ENCODE peak calls at places on chromosomes 6 and 20, in six cellular contexts. One of them, this sample, is unnamed.

GRCh38 chr6:135087403-135087802 is 32.8 kb upstream of the HBS1L start:
- DNase-seq in effector memory CD4-positive, alpha-beta T cell: no peak
- DNase-seq in hepatocyte: no peak
- DNase-seq in cardiac muscle cell: no peak
- DNase-seq in body of pancreas: no peak
- DNase-seq in CD4-positive, CD25-positive, alpha-beta regulatory T cell: no peak
- DNase-seq in this sample: no peak

GRCh38 chr20:32707691-32708581 is 34.2 kb upstream of the C20orf203 start:
- DNase-seq in effector memory CD4-positive, alpha-beta T cell: no peak
- DNase-seq in hepatocyte: no peak
- DNase-seq in cardiac muscle cell: no peak
- DNase-seq in body of pancreas: no peak
- DNase-seq in CD4-positive, CD25-positive, alpha-beta regulatory T cell: no peak
- DNase-seq in this sample: no peak

GRCh38 chr6:44715188-44715587 is 327.7 kb downstream of the CDC5L start:
- DNase-seq in effector memory CD4-positive, alpha-beta T cell: no peak
- DNase-seq in hepatocyte: peak
- DNase-seq in cardiac muscle cell: no peak
- DNase-seq in body of pancreas: no peak
- DNase-seq in CD4-positive, CD25-positive, alpha-beta regulatory T cell: no peak
- DNase-seq in this sample: no peak

GRCh38 chr6:161586866-161587265 is 313.0 kb upstream of the AGPAT4 start:
- DNase-seq in effector memory CD4-positive, alpha-beta T cell: no peak
- DNase-seq in hepatocyte: no peak
- DNase-seq in cardiac muscle cell: no peak
- DNase-seq in body of pancreas: no peak
- DNase-seq in CD4-positive, CD25-positive, alpha-beta regulatory T cell: no peak
- DNase-seq in this sample: no peak

GRCh38 chr6:154874684-154875594 is 120.2 kb upstream of the TIAM2 start:
- DNase-seq in effector memory CD4-positive, alpha-beta T cell: no peak
- DNase-seq in hepatocyte: no peak
- DNase-seq in cardiac muscle cell: no peak
- DNase-seq in body of pancreas: no peak
- DNase-seq in CD4-positive, CD25-positive, alpha-beta regulatory T cell: no peak
- DNase-seq in this sample: peak

GRCh38 chr6:139567095-139567494 is 192.6 kb upstream of the CITED2 start:
- DNase-seq in effector memory CD4-positive, alpha-beta T cell: no peak
- DNase-seq in hepatocyte: no peak
- DNase-seq in cardiac muscle cell: no peak
- DNase-seq in body of pancreas: no peak
- DNase-seq in CD4-positive, CD25-positive, alpha-beta regulatory T cell: no peak
- DNase-seq in this sample: no peak

GRCh38 chr6:107819976-107820551 is 4.0 kb downstream of the SCML4 start:
- DNase-seq in effector memory CD4-positive, alpha-beta T cell: no peak
- DNase-seq in hepatocyte: peak
- DNase-seq in cardiac muscle cell: peak
- DNase-seq in body of pancreas: peak
- DNase-seq in CD4-positive, CD25-positive, alpha-beta regulatory T cell: peak
- DNase-seq in this sample: no peak

GRCh38 chr6:64254558-64254957 is 619.0 kb downstream of the PHF3 start:
- DNase-seq in effector memory CD4-positive, alpha-beta T cell: no peak
- DNase-seq in hepatocyte: no peak
- DNase-seq in cardiac muscle cell: no peak
- DNase-seq in body of pancreas: no peak
- DNase-seq in CD4-positive, CD25-positive, alpha-beta regulatory T cell: no peak
- DNase-seq in this sample: no peak

GRCh38 chr20:34989670-34990069 is 34.0 kb downstream of the MYH7B start:
- DNase-seq in effector memory CD4-positive, alpha-beta T cell: no peak
- DNase-seq in hepatocyte: no peak
- DNase-seq in cardiac muscle cell: no peak
- DNase-seq in body of pancreas: no peak
- DNase-seq in CD4-positive, CD25-positive, alpha-beta regulatory T cell: no peak
- DNase-seq in this sample: no peak

GRCh38 chr6:11911535-11911934 is 100.6 kb upstream of the HIVEP1 start:
- DNase-seq in effector memory CD4-positive, alpha-beta T cell: no peak
- DNase-seq in hepatocyte: no peak
- DNase-seq in cardiac muscle cell: no peak
- DNase-seq in body of pancreas: no peak
- DNase-seq in CD4-positive, CD25-positive, alpha-beta regulatory T cell: no peak
- DNase-seq in this sample: no peak

GRCh38 chr6:6006428-6007310 is at the start of gene NRN1:
- DNase-seq in effector memory CD4-positive, alpha-beta T cell: no peak
- DNase-seq in hepatocyte: no peak
- DNase-seq in cardiac muscle cell: no peak
- DNase-seq in body of pancreas: no peak
- DNase-seq in CD4-positive, CD25-positive, alpha-beta regulatory T cell: no peak
- DNase-seq in this sample: no peak

GRCh38 chr6:129849456-129849855 is 11.7 kb downstream of the TMEM244 start:
- DNase-seq in effector memory CD4-positive, alpha-beta T cell: no peak
- DNase-seq in hepatocyte: no peak
- DNase-seq in cardiac muscle cell: no peak
- DNase-seq in body of pancreas: no peak
- DNase-seq in CD4-positive, CD25-positive, alpha-beta regulatory T cell: no peak
- DNase-seq in this sample: no peak

GRCh38 chr20:48716086-48716485 is 111.7 kb downstream of the PREX1 start:
- DNase-seq in effector memory CD4-positive, alpha-beta T cell: peak
- DNase-seq in hepatocyte: no peak
- DNase-seq in cardiac muscle cell: no peak
- DNase-seq in body of pancreas: no peak
- DNase-seq in CD4-positive, CD25-positive, alpha-beta regulatory T cell: peak
- DNase-seq in this sample: peak

GRCh38 chr6:45074423-45074822 is 253.7 kb upstream of the RUNX2 start:
- DNase-seq in effector memory CD4-positive, alpha-beta T cell: no peak
- DNase-seq in hepatocyte: no peak
- DNase-seq in cardiac muscle cell: no peak
- DNase-seq in body of pancreas: no peak
- DNase-seq in CD4-positive, CD25-positive, alpha-beta regulatory T cell: no peak
- DNase-seq in this sample: no peak

GRCh38 chr6:148854086-148854485 is 107.3 kb downstream of the UST start:
- DNase-seq in effector memory CD4-positive, alpha-beta T cell: no peak
- DNase-seq in hepatocyte: no peak
- DNase-seq in cardiac muscle cell: no peak
- DNase-seq in body of pancreas: peak
- DNase-seq in CD4-positive, CD25-positive, alpha-beta regulatory T cell: no peak
- DNase-seq in this sample: no peak

GRCh38 chr6:149925974-149926777 is 3.3 kb upstream of the RAET1G start:
- DNase-seq in effector memory CD4-positive, alpha-beta T cell: peak
- DNase-seq in hepatocyte: peak
- DNase-seq in cardiac muscle cell: peak
- DNase-seq in body of pancreas: peak
- DNase-seq in CD4-positive, CD25-positive, alpha-beta regulatory T cell: peak
- DNase-seq in this sample: peak

GRCh38 chr6:168058691-168059551 is 20.1 kb downstream of the FRMD1 start:
- DNase-seq in effector memory CD4-positive, alpha-beta T cell: no peak
- DNase-seq in hepatocyte: no peak
- DNase-seq in cardiac muscle cell: no peak
- DNase-seq in body of pancreas: no peak
- DNase-seq in CD4-positive, CD25-positive, alpha-beta regulatory T cell: no peak
- DNase-seq in this sample: no peak

GRCh38 chr6:167827588-167828324 is 1.0 kb downstream of the AFDN start:
- DNase-seq in effector memory CD4-positive, alpha-beta T cell: peak
- DNase-seq in hepatocyte: peak
- DNase-seq in cardiac muscle cell: peak
- DNase-seq in body of pancreas: peak
- DNase-seq in CD4-positive, CD25-positive, alpha-beta regulatory T cell: peak
- DNase-seq in this sample: peak

GRCh38 chr6:79634491-79634890 is 3.4 kb downstream of the SH3BGRL2 start:
- DNase-seq in effector memory CD4-positive, alpha-beta T cell: no peak
- DNase-seq in hepatocyte: no peak
- DNase-seq in cardiac muscle cell: no peak
- DNase-seq in body of pancreas: no peak
- DNase-seq in CD4-positive, CD25-positive, alpha-beta regulatory T cell: no peak
- DNase-seq in this sample: no peak

GRCh38 chr20:59661141-59661540 is 56.8 kb downstream of the PHACTR3 start:
- DNase-seq in effector memory CD4-positive, alpha-beta T cell: no peak
- DNase-seq in hepatocyte: no peak
- DNase-seq in cardiac muscle cell: no peak
- DNase-seq in body of pancreas: no peak
- DNase-seq in CD4-positive, CD25-positive, alpha-beta regulatory T cell: no peak
- DNase-seq in this sample: no peak

GRCh38 chr20:50704971-50705370 is 13.6 kb upstream of the RIPOR3 start:
- DNase-seq in effector memory CD4-positive, alpha-beta T cell: no peak
- DNase-seq in hepatocyte: no peak
- DNase-seq in cardiac muscle cell: no peak
- DNase-seq in body of pancreas: no peak
- DNase-seq in CD4-positive, CD25-positive, alpha-beta regulatory T cell: no peak
- DNase-seq in this sample: no peak

GRCh38 chr6:37845930-37846329 is 26.4 kb downstream of the ZFAND3 start:
- DNase-seq in effector memory CD4-positive, alpha-beta T cell: no peak
- DNase-seq in hepatocyte: no peak
- DNase-seq in cardiac muscle cell: no peak
- DNase-seq in body of pancreas: no peak
- DNase-seq in CD4-positive, CD25-positive, alpha-beta regulatory T cell: no peak
- DNase-seq in this sample: no peak

GRCh38 chr20:58131581-58132142 is 96.8 kb downstream of the ANKRD60 start:
- DNase-seq in effector memory CD4-positive, alpha-beta T cell: no peak
- DNase-seq in hepatocyte: no peak
- DNase-seq in cardiac muscle cell: no peak
- DNase-seq in body of pancreas: no peak
- DNase-seq in CD4-positive, CD25-positive, alpha-beta regulatory T cell: no peak
- DNase-seq in this sample: no peak

GRCh38 chr6:38554700-38555413 is 84.9 kb downstream of the BTBD9 start:
- DNase-seq in effector memory CD4-positive, alpha-beta T cell: no peak
- DNase-seq in hepatocyte: no peak
- DNase-seq in cardiac muscle cell: no peak
- DNase-seq in body of pancreas: no peak
- DNase-seq in CD4-positive, CD25-positive, alpha-beta regulatory T cell: no peak
- DNase-seq in this sample: no peak

GRCh38 chr6:46215213-46215612 is 44.4 kb upstream of the ENPP5 start:
- DNase-seq in effector memory CD4-positive, alpha-beta T cell: no peak
- DNase-seq in hepatocyte: no peak
- DNase-seq in cardiac muscle cell: no peak
- DNase-seq in body of pancreas: no peak
- DNase-seq in CD4-positive, CD25-positive, alpha-beta regulatory T cell: no peak
- DNase-seq in this sample: no peak

GRCh38 chr6:168377481-168377850 is 57.9 kb upstream of the DACT2 start:
- DNase-seq in effector memory CD4-positive, alpha-beta T cell: no peak
- DNase-seq in hepatocyte: no peak
- DNase-seq in cardiac muscle cell: no peak
- DNase-seq in body of pancreas: no peak
- DNase-seq in CD4-positive, CD25-positive, alpha-beta regulatory T cell: no peak
- DNase-seq in this sample: no peak

GRCh38 chr6:14226051-14226660 is 108.6 kb downstream of the CD83 start:
- DNase-seq in effector memory CD4-positive, alpha-beta T cell: no peak
- DNase-seq in hepatocyte: no peak
- DNase-seq in cardiac muscle cell: no peak
- DNase-seq in body of pancreas: no peak
- DNase-seq in CD4-positive, CD25-positive, alpha-beta regulatory T cell: no peak
- DNase-seq in this sample: no peak
- H3K4me3 ChIP-seq in effector memory CD4-positive, alpha-beta T cell: no peak
- H3K4me3 ChIP-seq in hepatocyte: no peak
- H3K4me3 ChIP-seq in cardiac muscle cell: no peak
- H3K4me3 ChIP-seq in body of pancreas: no peak
- H3K4me3 ChIP-seq in CD4-positive, CD25-positive, alpha-beta regulatory T cell: no peak
- H3K4me3 ChIP-seq in this sample: no peak

GRCh38 chr20:41391587-41392001 is 25.0 kb upstream of the EMILIN3 start:
- DNase-seq in effector memory CD4-positive, alpha-beta T cell: no peak
- DNase-seq in hepatocyte: no peak
- DNase-seq in cardiac muscle cell: peak
- DNase-seq in body of pancreas: no peak
- DNase-seq in CD4-positive, CD25-positive, alpha-beta regulatory T cell: no peak
- DNase-seq in this sample: no peak
- H3K4me3 ChIP-seq in effector memory CD4-positive, alpha-beta T cell: no peak
- H3K4me3 ChIP-seq in hepatocyte: no peak
- H3K4me3 ChIP-seq in cardiac muscle cell: no peak
- H3K4me3 ChIP-seq in body of pancreas: no peak
- H3K4me3 ChIP-seq in CD4-positive, CD25-positive, alpha-beta regulatory T cell: no peak
- H3K4me3 ChIP-seq in this sample: no peak

GRCh38 chr6:43120938-43121913 is 45.1 kb downstream of the PTK7 start:
- DNase-seq in effector memory CD4-positive, alpha-beta T cell: no peak
- DNase-seq in hepatocyte: peak
- DNase-seq in cardiac muscle cell: no peak
- DNase-seq in body of pancreas: peak
- DNase-seq in CD4-positive, CD25-positive, alpha-beta regulatory T cell: no peak
- DNase-seq in this sample: no peak
- H3K4me3 ChIP-seq in effector memory CD4-positive, alpha-beta T cell: no peak
- H3K4me3 ChIP-seq in hepatocyte: no peak
- H3K4me3 ChIP-seq in cardiac muscle cell: no peak
- H3K4me3 ChIP-seq in body of pancreas: no peak
- H3K4me3 ChIP-seq in CD4-positive, CD25-positive, alpha-beta regulatory T cell: no peak
- H3K4me3 ChIP-seq in this sample: no peak

GRCh38 chr20:23636182-23636907 is 1.4 kb downstream of the CST3 start:
- DNase-seq in effector memory CD4-positive, alpha-beta T cell: no peak
- DNase-seq in hepatocyte: no peak
- DNase-seq in cardiac muscle cell: no peak
- DNase-seq in body of pancreas: no peak
- DNase-seq in CD4-positive, CD25-positive, alpha-beta regulatory T cell: no peak
- DNase-seq in this sample: no peak

GRCh38 chr20:23636908-23637281 is 860 bp downstream of the CST3 start:
- DNase-seq in effector memory CD4-positive, alpha-beta T cell: no peak
- DNase-seq in hepatocyte: no peak
- DNase-seq in cardiac muscle cell: no peak
- DNase-seq in body of pancreas: no peak
- DNase-seq in CD4-positive, CD25-positive, alpha-beta regulatory T cell: no peak
- DNase-seq in this sample: no peak

GRCh38 chr20:23634044-23634801 is 3.5 kb downstream of the CST3 start:
- DNase-seq in effector memory CD4-positive, alpha-beta T cell: no peak
- DNase-seq in hepatocyte: no peak
- DNase-seq in cardiac muscle cell: no peak
- DNase-seq in body of pancreas: no peak
- DNase-seq in CD4-positive, CD25-positive, alpha-beta regulatory T cell: no peak
- DNase-seq in this sample: no peak

GRCh38 chr20:23632711-23633573 is 4.8 kb downstream of the CST3 start:
- DNase-seq in effector memory CD4-positive, alpha-beta T cell: no peak
- DNase-seq in hepatocyte: no peak
- DNase-seq in cardiac muscle cell: no peak
- DNase-seq in body of pancreas: no peak
- DNase-seq in CD4-positive, CD25-positive, alpha-beta regulatory T cell: no peak
- DNase-seq in this sample: no peak

DNA sequence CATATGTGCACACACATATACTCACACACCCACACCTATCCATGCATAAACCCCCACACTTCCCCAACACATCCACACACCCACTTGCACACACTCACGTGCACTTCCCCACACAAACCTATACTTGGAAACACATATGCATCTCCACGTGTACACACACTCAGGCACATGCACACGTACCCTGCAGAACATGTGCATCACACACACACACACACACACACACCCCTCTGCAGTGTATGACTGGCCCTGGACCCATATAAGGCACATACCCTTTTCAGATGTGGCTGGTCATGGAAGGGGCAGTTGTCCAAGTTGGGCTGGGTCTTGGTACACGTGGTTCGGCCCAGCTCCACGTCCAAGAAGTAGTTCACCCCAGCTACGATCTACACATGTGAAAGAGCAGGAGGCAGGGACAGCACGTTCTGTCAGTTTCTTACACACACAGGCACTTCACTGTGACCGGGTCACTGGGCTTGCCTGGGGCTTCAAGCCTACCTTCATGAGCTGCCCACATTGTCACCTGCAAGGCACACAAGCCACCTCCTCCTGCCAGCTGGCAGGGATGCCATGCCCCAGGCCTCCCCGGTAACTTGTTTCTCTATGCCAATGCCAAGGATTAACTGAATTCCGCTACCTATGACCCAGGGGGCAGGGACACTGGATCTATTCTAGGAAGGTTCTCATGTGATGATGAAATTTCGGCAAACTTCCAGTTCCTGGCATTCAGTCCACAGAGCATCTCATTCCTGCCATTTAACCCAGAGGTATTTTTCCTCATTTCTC is 2.6 kb downstream of the CST3 start:
- DNase-seq in effector memory CD4-positive, alpha-beta T cell: no peak
- DNase-seq in hepatocyte: no peak
- DNase-seq in cardiac muscle cell: no peak
- DNase-seq in body of pancreas: no peak
- DNase-seq in CD4-positive, CD25-positive, alpha-beta regulatory T cell: no peak
- DNase-seq in this sample: no peak
- H3K4me3 ChIP-seq in effector memory CD4-positive, alpha-beta T cell: no peak
- H3K4me3 ChIP-seq in hepatocyte: no peak
- H3K4me3 ChIP-seq in cardiac muscle cell: no peak
- H3K4me3 ChIP-seq in body of pancreas: no peak
- H3K4me3 ChIP-seq in CD4-positive, CD25-positive, alpha-beta regulatory T cell: no peak
- H3K4me3 ChIP-seq in this sample: no peak